ENCODE peak calls at places on chromosomes 3 and 15, in ten cellular contexts. J, Y, C, R, Q, E, B, W, M and O are unnamed samples. For H3K36me3, the result is how much of the 10 kb centered on the place peaks cover.

GRCh38 chr3:11819146-11819545 is 27.5 kb downstream of the TAMM41 start:
- DNase-seq in J (no peak), Y (no peak), C (no peak), R (no peak), Q (no peak), E (no peak), B (no peak), W (no peak), M (no peak), O (no peak)

GRCh38 chr3:42537350-42537749 is 34.9 kb downstream of the VIPR1 start:
- DNase-seq in J (no peak), Y (no peak), C (no peak), R (no peak), Q (no peak), E (no peak), B (peak), W (no peak), M (no peak), O (no peak)

GRCh38 chr3:126482503-126483255 is 7.0 kb upstream of the ZXDC start:
- DNase-seq in J (peak), Y (no peak), C (no peak), R (no peak), Q (no peak), E (no peak), B (no peak), W (no peak), M (no peak), O (no peak)

GRCh38 chr3:32194653-32195052 is 43.8 kb upstream of the CMTM8 start:
- DNase-seq in J (no peak), Y (no peak), C (no peak), R (peak), Q (no peak), E (no peak), B (no peak), W (peak), M (no peak), O (no peak)

GRCh38 chr3:145197051-145197562 is 963.9 kb downstream of the PLOD2 start:
- DNase-seq in J (no peak), Y (no peak), C (no peak), R (no peak), Q (no peak), E (no peak), B (no peak), W (no peak), M (no peak), O (peak)

GRCh38 chr15:78633348-78633747 is 7.7 kb downstream of the CHRNB4 start:
- DNase-seq in J (no peak), Y (no peak), C (no peak), R (no peak), Q (no peak), E (no peak), B (no peak), W (no peak), M (no peak), O (no peak)

GRCh38 chr3:141955163-141955562 is 78.7 kb downstream of the ATP1B3 start:
- DNase-seq in J (no peak), Y (no peak), C (no peak), R (no peak), Q (no peak), E (peak), B (no peak), W (no peak), M (peak), O (no peak)

GRCh38 chr3:105847865-105848264 is 20.9 kb downstream of the CBLB start:
- DNase-seq in J (no peak), Y (no peak), C (no peak), R (no peak), Q (no peak), E (no peak), B (no peak), W (no peak), M (no peak), O (no peak)

GRCh38 chr3:142888484-142889262 is at the start of gene PCOLCE2:
- DNase-seq in J (peak), Y (peak), C (no peak), R (no peak), Q (peak), E (peak), B (peak), W (no peak), M (no peak), O (peak)

GRCh38 chr3:144942093-144942492 is 970.5 kb downstream of the DIPK2A start:
- DNase-seq in J (no peak), Y (no peak), C (no peak), R (no peak), Q (no peak), E (no peak), B (no peak), W (no peak), M (no peak), O (no peak)

GRCh38 chr3:43288366-43288765 is 2.0 kb downstream of the SNRK start:
- DNase-seq in J (no peak), Y (no peak), C (no peak), R (peak), Q (no peak), E (no peak), B (no peak), W (no peak), M (peak), O (no peak)

GRCh38 chr3:183810643-183811594 is 14.5 kb downstream of the MAP6D1 start:
- DNase-seq in J (no peak), Y (no peak), C (no peak), R (no peak), Q (no peak), E (no peak), B (no peak), W (no peak), M (no peak), O (peak)
- H3K36me3 ChIP-seq in J (half or more), Y (half or more), C (under half), R (under half), Q (under half), E (half or more), B (under half), W (under half), M (half or more), O (under half)

GRCh38 chr15:45858491-45858890 is 223.7 kb downstream of the SQOR start:
- DNase-seq in J (no peak), Y (no peak), C (no peak), R (no peak), Q (no peak), E (no peak), B (no peak), W (no peak), M (no peak), O (no peak)

GRCh38 chr15:45854455-45855202 is 219.8 kb downstream of the SQOR start:
- DNase-seq in J (no peak), Y (no peak), C (no peak), R (no peak), Q (no peak), E (no peak), B (no peak), W (peak), M (no peak), O (peak)

GRCh38 chr15:45857295-45857694 is 222.5 kb downstream of the SQOR start:
- DNase-seq in J (no peak), Y (no peak), C (no peak), R (no peak), Q (no peak), E (no peak), B (no peak), W (no peak), M (no peak), O (no peak)

GRCh38 chr15:45855210-45855906 is 220.5 kb downstream of the SQOR start:
- DNase-seq in J (no peak), Y (no peak), C (no peak), R (no peak), Q (no peak), E (no peak), B (no peak), W (peak), M (no peak), O (peak)

GRCh38 chr15:45855907-45856579 is 221.2 kb downstream of the SQOR start:
- DNase-seq in J (no peak), Y (no peak), C (no peak), R (no peak), Q (no peak), E (no peak), B (no peak), W (no peak), M (no peak), O (no peak)
- H3K4me3 ChIP-seq in J (no peak), Y (no peak), C (no peak), R (no peak), Q (no peak), E (no peak), B (no peak), W (no peak), M (no peak), O (no peak)

DNA sequence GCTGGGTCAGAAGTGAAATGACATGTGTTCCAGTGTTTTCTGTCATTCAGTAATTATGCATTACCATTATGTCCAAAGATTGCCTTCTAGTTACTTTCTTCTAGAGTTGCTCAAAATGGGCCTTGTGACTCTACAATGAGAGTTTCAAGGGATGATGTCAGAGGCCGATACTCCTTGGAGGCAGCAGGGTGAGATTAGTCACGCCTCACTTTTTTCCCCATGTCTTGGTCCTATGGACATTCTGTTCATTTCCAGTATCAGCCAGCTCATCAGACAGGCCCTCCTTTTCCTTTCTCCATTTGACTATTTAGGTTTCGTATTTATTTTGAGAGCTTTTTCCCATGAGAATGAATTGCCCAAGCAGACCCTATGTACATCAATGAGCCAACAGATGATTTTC is 17.5 kb downstream of the VGLL3 start:
- DNase-seq in J (no peak), Y (no peak), C (no peak), R (peak), Q (no peak), E (no peak), B (no peak), W (no peak), M (peak), O (no peak)
- H3K36me3 ChIP-seq in J (under half), Y (under half), C (under half), R (under half), Q (under half), E (under half), B (under half), W (under half), M (under half), O (under half)

DNA sequence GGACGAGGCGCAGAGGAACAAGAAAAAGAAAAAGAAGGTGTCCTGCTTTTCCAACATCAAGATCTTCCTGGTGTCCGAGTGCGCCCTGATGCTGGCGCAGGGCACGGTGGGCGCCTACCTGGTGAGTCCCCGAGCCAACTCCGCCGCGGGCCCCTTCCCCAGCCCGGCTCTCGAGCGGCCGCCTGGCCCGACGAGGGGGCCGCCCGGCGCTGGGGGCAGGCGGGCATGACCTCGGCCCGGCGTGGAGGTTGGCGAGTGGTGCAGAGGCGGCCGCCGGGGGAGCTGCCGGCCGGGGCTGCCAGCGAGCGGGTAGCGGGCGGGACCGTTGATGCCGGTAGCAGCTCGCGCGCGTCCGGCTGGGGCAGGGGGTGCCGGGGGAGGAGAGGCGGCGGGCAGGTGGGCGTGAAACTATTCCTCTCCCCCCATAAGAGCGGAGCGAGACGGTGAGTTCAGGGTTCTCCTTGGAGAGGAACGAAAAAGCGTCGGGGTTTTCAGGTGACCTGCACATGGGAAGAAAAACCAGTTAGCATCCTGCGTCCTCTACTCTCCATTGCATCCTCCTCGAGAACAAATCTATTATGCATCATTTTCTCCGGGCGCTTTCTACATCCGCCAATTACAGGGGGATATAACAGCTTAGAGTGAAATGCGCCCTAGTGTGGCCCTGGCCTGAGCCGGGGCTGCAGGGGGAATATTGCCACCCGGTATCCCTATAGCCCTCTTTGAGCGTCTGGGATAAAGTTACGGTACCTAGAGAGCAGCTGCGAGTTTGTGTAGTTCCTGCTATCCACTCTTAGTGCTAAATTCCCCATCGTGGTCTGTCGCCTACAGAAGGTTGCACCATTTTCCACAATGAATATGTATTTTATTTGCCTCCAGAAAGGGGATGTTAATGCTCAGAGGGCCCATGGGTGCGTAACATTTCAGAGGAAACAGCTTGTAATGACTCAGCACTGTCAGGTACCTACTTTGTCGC is 748 bp downstream of the SLCO3A1 start:
- DNase-seq in J (peak), Y (peak), C (no peak), R (peak), Q (no peak), E (no peak), B (peak), W (peak), M (no peak), O (peak)
- H3K4me3 ChIP-seq in J (peak), Y (peak), C (peak), R (peak), Q (peak), E (peak), B (peak), W (peak), M (peak), O (peak)

DNA sequence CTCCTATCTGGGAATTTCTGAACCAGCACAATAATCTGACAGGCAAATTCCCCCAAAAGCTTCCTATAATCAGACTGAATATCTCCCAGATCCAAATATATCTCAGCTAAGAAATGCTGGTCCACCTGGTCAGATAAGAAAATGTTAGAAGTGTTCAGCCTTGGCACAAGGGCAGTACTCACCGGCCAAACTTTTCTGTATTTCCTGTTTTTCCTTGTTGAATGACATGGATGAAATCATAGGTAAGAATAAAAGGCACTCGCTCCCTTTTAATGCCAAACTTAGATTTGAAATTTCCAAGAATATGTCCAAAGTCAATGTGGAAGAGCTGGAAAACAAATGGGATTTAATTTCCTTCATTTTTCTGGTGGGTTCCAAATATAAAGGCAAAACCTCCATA is 48.9 kb downstream of the FAIM start:
- DNase-seq in J (no peak), Y (no peak), C (no peak), R (no peak), Q (no peak), E (no peak), B (no peak), W (no peak), M (no peak), O (peak)
- H3K36me3 ChIP-seq in J (half or more), Y (half or more), C (under half), R (under half), Q (under half), E (under half), B (under half), W (under half), M (under half), O (under half)